ENCODE peak calls at places on chromosome 3, in seven cellular contexts. R is astrocyte of the spinal cord, C is thyroid gland, G is epithelial cell of esophagus, E is left lung, V is A673, O is fibroblast of pulmonary artery. W is an unnamed sample.

GRCh38 chr3:10305331-10305902 is 12.7 kb upstream of the GHRL start:
- DNase-seq in R (no peak), E (no peak), O (no peak), G (no peak), C (no peak), V (no peak), W (no peak)

GRCh38 chr3:59542276-59542675 is 492.5 kb upstream of the CFAP20DC start:
- DNase-seq in E (no peak), G (no peak), V (no peak), R (no peak), C (no peak), O (no peak), W (no peak)

GRCh38 chr3:198018416-198018815 is 58.4 kb downstream of the LMLN start:
- DNase-seq in O (no peak), C (no peak), E (no peak), G (no peak), R (no peak), V (no peak), W (no peak)

GRCh38 chr3:157290761-157291160 is 130.8 kb upstream of the CCNL1 start:
- DNase-seq in E (no peak), R (peak; percentile 63), C (no peak), V (peak; percentile 78), O (peak; percentile 89), G (no peak), W (peak; percentile 97)

GRCh38 chr3:45579251-45579650 is 15.3 kb upstream of the LIMD1 start:
- DNase-seq in C (no peak), O (no peak), R (no peak), G (peak; percentile 55), V (no peak), E (no peak), W (no peak)

GRCh38 chr3:133941390-133941789 is 45.7 kb upstream of the RAB6B start:
- DNase-seq in V (no peak), C (no peak), O (peak; percentile 48), R (peak; percentile 75), E (no peak), G (no peak), W (peak; percentile 47)

GRCh38 chr3:196159526-196159925 is 51.7 kb downstream of the ZDHHC19 start:
- DNase-seq in E (no peak), G (no peak), C (no peak), O (no peak), R (no peak), V (no peak), W (no peak)

GRCh38 chr3:168121175-168121853 is 25.6 kb upstream of the GOLIM4 start:
- DNase-seq in V (no peak), O (peak; percentile 84), R (peak; percentile 44), G (no peak), C (peak; percentile 20), E (no peak), W (peak; percentile 37)

GRCh38 chr3:127794402-127794801 is 27.9 kb downstream of the MGLL start:
- DNase-seq in V (no peak), C (no peak), O (no peak), E (no peak), G (no peak), R (no peak), W (no peak)

GRCh38 chr3:76043746-76044145 is 258.4 kb upstream of the ZNF717 start:
- DNase-seq in E (no peak), C (no peak), G (no peak), R (no peak), V (no peak), O (no peak), W (no peak)

GRCh38 chr3:134473868-134474546 is 11.8 kb downstream of the ANAPC13 start:
- DNase-seq in V (peak; percentile 81), G (peak; percentile 82), R (peak; percentile 83), O (peak; percentile 82), C (peak; percentile 88), E (no peak), W (peak; percentile 86)

GRCh38 chr3:190323241-190323617 is 983 bp upstream of the CLDN1 start:
- DNase-seq in V (no peak), G (peak; percentile 62), E (no peak), C (no peak), R (no peak), O (no peak), W (no peak)

GRCh38 chr3:152611905-152612304 is 223.0 kb upstream of the P2RY1 start:
- DNase-seq in C (peak; percentile 48), G (no peak), O (no peak), V (no peak), R (no peak), E (no peak), W (no peak)

GRCh38 chr3:47571391-47572165 is 7.1 kb downstream of the CSPG5 start:
- DNase-seq in C (no peak), V (no peak), E (no peak), R (no peak), O (no peak), G (no peak), W (no peak)

GRCh38 chr3:168714609-168715240 is 619.0 kb upstream of the GOLIM4 start:
- DNase-seq in V (no peak), C (no peak), G (no peak), O (no peak), E (no peak), R (no peak), W (no peak)

GRCh38 chr3:128316456-128316855 is 150.2 kb downstream of the DNAJB8 start:
- DNase-seq in V (peak; percentile 33), R (no peak), C (no peak), E (no peak), O (peak; percentile 38), G (no peak), W (peak; percentile 34)

GRCh38 chr3:168991813-168992212 is 671.7 kb downstream of the MECOM start:
- DNase-seq in V (no peak), R (no peak), E (no peak), O (peak; percentile 55), G (no peak), C (no peak), W (no peak)

GRCh38 chr3:58287354-58287753 is 18.7 kb upstream of the RPP14 start:
- DNase-seq in O (no peak), V (no peak), R (no peak), C (no peak), G (no peak), E (no peak), W (no peak)

DNA sequence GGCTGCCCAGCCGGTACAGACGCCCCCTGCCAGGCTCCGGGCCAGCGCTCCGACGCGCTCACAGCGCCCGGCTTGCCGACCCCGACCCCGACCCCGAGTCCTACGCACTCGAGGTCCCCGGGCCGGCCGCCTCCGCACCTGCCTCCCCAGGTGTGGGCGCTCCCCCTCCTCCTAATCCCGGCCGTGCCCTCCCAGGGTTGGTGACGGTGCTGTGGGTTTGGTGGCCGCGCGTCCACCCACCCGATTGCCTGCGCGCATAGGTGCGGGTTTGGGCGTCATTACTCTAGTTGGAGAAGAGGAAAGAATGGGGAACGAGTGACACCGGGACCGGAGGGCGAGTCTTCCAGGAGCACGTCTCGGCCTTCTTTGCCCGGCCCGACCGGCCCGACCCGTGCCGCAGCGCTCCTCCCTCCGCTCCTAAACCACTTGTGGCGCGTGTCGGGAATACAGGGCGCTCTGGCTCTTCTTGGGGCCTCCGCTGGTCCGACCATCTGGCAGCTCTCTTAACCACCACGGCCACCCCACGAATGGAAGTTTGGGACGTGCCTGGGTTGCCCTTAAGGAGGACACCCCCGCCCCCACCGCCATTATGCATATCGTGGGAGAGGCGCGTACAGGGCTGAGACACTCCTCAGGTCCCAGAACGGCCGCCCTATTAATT is 814 bp upstream of the THRB start:
- DNase-seq in R (no peak), E (peak; percentile 56), V (no peak), O (no peak), C (peak; percentile 71), G (peak; percentile 69), W (no peak)
- H3K4me3 ChIP-seq in R (peak overlapping the region; percentile 48), E (peak overlapping the region; percentile 62), V (peak overlapping the region; percentile 46), O (peak overlapping the region; percentile 51), C (peak overlapping the region; percentile 96), G (peak overlapping the region; percentile 72), W (peak overlapping the region; percentile 76)

DNA sequence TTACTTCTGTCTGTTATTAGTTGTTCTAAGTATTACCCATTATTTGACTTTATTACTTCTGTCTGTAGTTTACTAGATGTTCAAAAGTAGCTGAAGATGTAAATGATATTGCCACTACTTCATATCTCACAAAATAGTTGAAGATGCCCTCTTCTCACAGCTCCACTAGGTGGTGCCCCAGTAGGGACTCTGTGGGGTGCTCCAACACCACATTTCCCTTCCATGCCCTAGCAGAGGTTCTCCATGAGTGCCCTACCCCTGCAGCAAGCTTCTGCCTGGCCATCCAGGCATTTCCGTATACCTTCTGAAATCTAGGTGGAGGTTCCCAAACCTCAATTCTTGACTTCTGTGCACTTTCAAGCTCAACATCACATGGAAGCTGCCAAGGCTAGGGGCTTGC is 80.8 kb downstream of the KCNH8 start:
- DNase-seq in G (no peak), E (no peak), C (no peak), O (no peak), V (no peak), R (no peak), W (no peak)
- TF ChIP-seq CTCF in G (no peak), E (no peak), C (no peak), O (no peak), V (no peak), R (no peak), W (no peak)

GRCh38 chr3:12991861-12992281 is 81.4 kb downstream of the IQSEC1 start:
- DNase-seq in V (no peak), O (no peak), R (no peak), C (peak; percentile 22), E (no peak), G (no peak), W (no peak)

GRCh38 chr3:12991481-12991837 is 81.8 kb downstream of the IQSEC1 start:
- DNase-seq in V (no peak), R (no peak), G (no peak), C (no peak), E (no peak), O (no peak), W (no peak)

GRCh38 chr3:12993022-12993622 is 80.1 kb downstream of the IQSEC1 start:
- DNase-seq in G (no peak), O (no peak), R (no peak), V (no peak), C (peak; percentile 68), E (no peak), W (peak; percentile 28)

GRCh38 chr3:12993623-12994356 is 79.4 kb downstream of the IQSEC1 start:
- DNase-seq in C (peak; percentile 32), R (peak; percentile 8), V (no peak), G (no peak), O (no peak), E (no peak), W (no peak)

DNA sequence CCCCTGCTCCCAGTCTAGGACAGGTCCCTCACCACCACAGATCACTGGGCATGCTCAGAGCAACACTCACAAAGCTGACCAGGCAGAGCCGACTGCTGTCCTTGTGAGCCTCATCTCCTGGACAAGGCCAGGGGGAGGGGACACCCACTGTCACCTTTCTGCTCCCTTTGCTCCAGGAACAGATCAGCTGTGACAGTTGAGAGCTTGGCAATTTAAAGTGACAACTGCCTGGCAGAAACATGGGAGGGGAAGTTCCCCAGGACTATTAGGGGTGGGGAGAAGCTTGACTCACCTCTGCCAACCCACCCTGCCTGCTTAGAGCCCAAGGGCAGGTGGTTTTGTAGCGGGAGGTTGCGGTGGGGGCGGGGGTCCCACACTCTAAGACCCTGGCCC is 80.6 kb downstream of the IQSEC1 start:
- DNase-seq in C (peak; percentile 74), E (no peak), G (no peak), V (no peak), O (no peak), R (no peak), W (no peak)
- H3K4me3 ChIP-seq in C (no peak overlapping the region), E (no peak overlapping the region), G (no peak overlapping the region), V (no peak overlapping the region), O (no peak overlapping the region), R (no peak overlapping the region), W (no peak overlapping the region)

DNA sequence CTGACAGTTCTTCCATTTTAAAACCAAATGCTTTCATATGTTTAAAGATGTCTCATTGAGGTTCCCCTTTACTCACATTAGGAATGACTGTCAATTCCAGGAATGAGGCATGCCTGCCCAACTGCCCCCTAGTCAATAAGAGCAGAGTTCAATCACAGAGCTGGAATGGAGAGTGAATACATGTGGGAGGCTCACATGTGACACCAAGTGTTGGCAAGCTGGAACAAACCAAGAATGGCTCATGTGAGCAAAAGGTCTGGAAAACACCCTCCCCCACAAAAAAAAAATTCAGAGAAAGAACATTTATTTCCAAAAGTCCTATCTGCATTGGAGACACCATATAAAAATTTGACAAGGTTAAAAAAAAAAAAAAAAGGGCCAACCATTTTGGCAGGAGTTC is 3.7 kb downstream of the PBRM1 start:
- DNase-seq in C (peak; percentile 47), V (no peak), G (peak; percentile 80), O (peak; percentile 84), E (peak; percentile 37), R (peak; percentile 76), W (peak; percentile 81)
- TF ChIP-seq CTCF in C (peak; percentile 15), V (peak; percentile 14), G (peak; percentile 34), O (no peak), E (no peak), R (peak; percentile 30), W (peak; percentile 41)

W was measured in AG10803.